ENCODE peak calls at places on chromosomes 11 and 22, in nine cellular contexts. I is brain microvascular endothelial cell; R is mucosa of descending colon; S is CD8-positive, alpha-beta memory T cell; W is neural progenitor cell; G is spleen; D is neuronal stem cell; O is breast epithelium; J is GM12865. L is an unnamed sample.

GRCh38 chr11:61484541-61484940 is 24.0 kb upstream of the LRRC10B start:
- DNase-seq in I (no peak), O (no peak), S (no peak), J (no peak), W (no peak), D (no peak), G (no peak), R (no peak), L (peak; percentile 42)

GRCh38 chr11:27358306-27358705 is 4.7 kb downstream of the CCDC34 start:
- DNase-seq in D (no peak), W (no peak), O (no peak), S (no peak), I (no peak), J (no peak), G (no peak), R (no peak), L (no peak)

GRCh38 chr11:8765294-8765693 is 82.7 kb downstream of the RPL27A start:
- DNase-seq in W (no peak), O (no peak), S (no peak), D (no peak), J (no peak), I (peak; percentile 57), G (no peak), R (no peak), L (no peak)

GRCh38 chr11:65410936-65411680 is 11.5 kb upstream of the NEAT1 start:
- DNase-seq in W (no peak), G (peak; percentile 71), S (no peak), R (no peak), O (no peak), J (no peak), D (no peak), I (no peak), L (peak; percentile 67)

GRCh38 chr11:61061081-61061826 is 41.0 kb upstream of the CD5 start:
- DNase-seq in G (no peak), S (peak; percentile 40), D (no peak), R (no peak), O (peak; percentile 23), I (peak; percentile 9), J (peak; percentile 96), W (no peak), L (no peak)

GRCh38 chr11:19625438-19625837 is 87.2 kb upstream of the NAV2 start:
- DNase-seq in W (no peak), D (no peak), S (no peak), R (no peak), J (no peak), O (no peak), I (no peak), G (no peak), L (no peak)

GRCh38 chr11:47373876-47374820 is 4.2 kb downstream of the SPI1 start:
- DNase-seq in J (peak; percentile 81), R (peak; percentile 92), W (peak; percentile 84), S (peak; percentile 80), O (peak; percentile 55), G (peak; percentile 96), I (peak; percentile 64), D (peak; percentile 61), L (peak; percentile 90)

GRCh38 chr22:28019881-28020861 is 101.1 kb upstream of the PITPNB start:
- DNase-seq in S (peak; percentile 31), R (peak; percentile 78), J (peak; percentile 55), W (peak; percentile 82), I (peak; percentile 64), O (no peak), D (peak; percentile 65), G (peak; percentile 88), L (peak; percentile 86)

GRCh38 chr11:101470881-101471535 is 112.8 kb downstream of the TRPC6 start:
- DNase-seq in J (no peak), R (no peak), W (no peak), D (no peak), S (no peak), I (peak; percentile 31), O (no peak), G (no peak), L (no peak)

GRCh38 chr11:10499452-10500262 is 41.3 kb downstream of the RNF141 start:
- DNase-seq in W (no peak), S (no peak), D (no peak), G (no peak), J (no peak), O (no peak), R (no peak), I (no peak), L (no peak)

GRCh38 chr11:93832780-93833179 is 17.6 kb downstream of the VSTM5 start:
- DNase-seq in J (no peak), D (no peak), O (no peak), I (no peak), R (no peak), G (no peak), W (no peak), S (no peak), L (no peak)

GRCh38 chr11:96067160-96067559 is 143.3 kb upstream of the MTMR2 start:
- DNase-seq in R (no peak), D (no peak), J (no peak), W (no peak), G (no peak), S (no peak), I (no peak), O (no peak), L (no peak)

GRCh38 chr11:20163778-20164133 is 3.5 kb upstream of the DBX1 start:
- DNase-seq in I (no peak), D (peak; percentile 61), W (peak; percentile 78), J (no peak), R (no peak), G (no peak), S (no peak), O (no peak), L (no peak)

GRCh38 chr11:74951241-74951640 is 2.2 kb downstream of the SPCS2 start:
- DNase-seq in I (no peak), W (no peak), D (no peak), G (no peak), J (peak; percentile 47), O (no peak), R (no peak), S (no peak), L (no peak)
- H3K4me3 ChIP-seq in I (no peak overlapping the region), W (no peak overlapping the region), D (no peak overlapping the region), G (peak overlapping the region; percentile 81), J (peak overlapping the region; percentile 86), O (peak overlapping the region; percentile 74), R (no peak overlapping the region), S (no peak overlapping the region), L (no peak overlapping the region)

GRCh38 chr11:66454828-66455227 is 11.9 kb upstream of the PELI3 start:
- DNase-seq in S (no peak), W (no peak), R (no peak), G (no peak), J (no peak), D (no peak), O (no peak), I (no peak), L (no peak)

GRCh38 chr11:66454253-66454652 is 12.5 kb upstream of the PELI3 start:
- DNase-seq in O (no peak), D (no peak), W (no peak), S (no peak), G (no peak), J (no peak), I (no peak), R (no peak), L (no peak)

GRCh38 chr11:66459138-66459778 is 7.4 kb upstream of the PELI3 start:
- DNase-seq in D (no peak), G (no peak), W (no peak), R (no peak), J (peak; percentile 37), I (no peak), O (no peak), S (no peak), L (no peak)

GRCh38 chr11:66462010-66462409 is 4.7 kb upstream of the PELI3 start:
- DNase-seq in O (no peak), D (no peak), J (no peak), R (no peak), W (no peak), G (no peak), I (no peak), S (no peak), L (no peak)

DNA sequence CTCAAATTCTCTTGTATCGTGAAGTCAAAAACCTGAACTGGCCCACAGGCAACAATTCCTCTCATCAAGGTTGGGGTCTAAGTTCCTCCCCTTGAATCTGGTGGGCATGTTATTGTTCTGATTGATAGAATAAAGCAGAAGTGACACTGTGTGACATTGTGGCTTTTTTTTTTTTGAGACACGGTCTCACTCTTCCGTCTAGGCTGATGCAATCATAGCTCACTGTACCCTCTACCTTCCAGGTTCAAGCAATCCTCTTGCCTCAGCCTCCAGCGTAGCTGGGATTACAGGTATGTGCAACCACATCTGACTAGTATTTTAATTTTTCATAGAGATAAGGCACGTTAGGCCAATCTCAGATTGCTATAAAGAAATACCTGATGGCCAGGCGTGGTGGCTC is 8.9 kb upstream of the PELI3 start:
- DNase-seq in I (no peak), R (no peak), S (no peak), O (no peak), W (no peak), G (no peak), J (no peak), D (no peak), L (no peak)
- H3K4me3 ChIP-seq in I (no peak overlapping the region), R (no peak overlapping the region), S (no peak overlapping the region), O (no peak overlapping the region), W (no peak overlapping the region), G (no peak overlapping the region), J (no peak overlapping the region), D (no peak overlapping the region), L (no peak overlapping the region)

GRCh38 chr11:7703785-7704184 is 2.5 kb downstream of the OVCH2 start:
- DNase-seq in D (no peak), G (no peak), O (no peak), J (no peak), R (no peak), W (no peak), I (no peak), S (no peak), L (no peak)

GRCh38 chr11:7706377-7706776 is at the start of gene OVCH2:
- DNase-seq in G (no peak), R (no peak), D (no peak), O (no peak), S (no peak), I (no peak), W (no peak), J (no peak), L (no peak)
- H3K4me3 ChIP-seq in G (no peak within 1 kb of the TSS), R (no peak within 1 kb of the TSS), D (no peak within 1 kb of the TSS), O (no peak within 1 kb of the TSS), S (no peak within 1 kb of the TSS), I (no peak within 1 kb of the TSS), W (no peak within 1 kb of the TSS), J (no peak within 1 kb of the TSS), L (peak within 1 kb of the TSS; percentile 3)

GRCh38 chr11:6321961-6322362 is 1.7 kb upstream of the CAVIN3 start:
- DNase-seq in J (no peak), R (no peak), S (no peak), I (peak; percentile 11), W (peak; percentile 67), D (peak; percentile 27), G (no peak), O (no peak), L (no peak)

GRCh38 chr11:6319001-6319878 is 1.1 kb downstream of the CAVIN3 start:
- DNase-seq in G (peak; percentile 76), I (peak; percentile 18), R (peak; percentile 10), S (no peak), J (no peak), O (peak; percentile 64), W (peak; percentile 69), D (no peak), L (peak; percentile 85)

GRCh38 chr11:6321356-6321755 is 1.1 kb upstream of the CAVIN3 start:
- DNase-seq in W (peak; percentile 14), G (no peak), R (peak; percentile 10), S (no peak), I (no peak), J (no peak), O (no peak), D (no peak), L (no peak)

GRCh38 chr11:6319879-6320410 is 356 bp downstream of the CAVIN3 start:
- DNase-seq in D (peak; percentile 71), R (peak; percentile 81), O (peak; percentile 85), I (peak; percentile 91), J (peak; percentile 8), S (no peak), W (peak; percentile 80), G (peak; percentile 83), L (peak; percentile 97)

GRCh38 chr11:6320411-6321207 is at the start of gene CAVIN3:
- DNase-seq in R (peak; percentile 57), S (no peak), I (peak; percentile 85), O (peak; percentile 69), D (peak; percentile 59), W (peak; percentile 73), G (peak; percentile 80), J (peak; percentile 88), L (peak; percentile 94)
- H3K4me3 ChIP-seq in R (peak within 1 kb of the TSS; percentile 18), S (no peak within 1 kb of the TSS), I (peak within 1 kb of the TSS; percentile 81), O (peak within 1 kb of the TSS; percentile 71), D (peak within 1 kb of the TSS; percentile 78), W (peak within 1 kb of the TSS; percentile 42), G (peak within 1 kb of the TSS; percentile 69), J (peak within 1 kb of the TSS; percentile 22), L (peak within 1 kb of the TSS; percentile 66)

L was measured in kidney.